ENCODE peak calls at places on chromosomes 13 and 19, in six cellular contexts. T is GM23248, G is prostate gland, H is IMR-90, J is suprapubic skin, Q is left ventricle myocardium inferior. I is an unnamed sample.
A peak's percentile ranks its signal among the peaks of the same experiment; 100 is the strongest.

GRCh38 chr13:95457294-95457693 is 95.2 kb upstream of the CLDN10 start:
- DNase-seq in T (no peak), G (no peak), H (peak; percentile 10), J (no peak), Q (no peak), I (no peak)

GRCh38 chr19:46659151-46660007 is 1.6 kb downstream of the DACT3 start:
- DNase-seq in T (peak; percentile 53), G (no peak), H (no peak), J (peak; percentile 70), Q (no peak), I (peak; percentile 10)

GRCh38 chr19:32498641-32499200 is 82.3 kb upstream of the PDCD5 start:
- DNase-seq in T (no peak), G (no peak), H (no peak), J (no peak), Q (no peak), I (no peak)

GRCh38 chr13:101875717-101876393 is 423.4 kb downstream of the ITGBL1 start:
- DNase-seq in T (peak; percentile 12), G (peak; percentile 10), H (peak; percentile 55), J (no peak), Q (no peak), I (peak; percentile 14)

GRCh38 chr19:49340865-49341718 is 5.9 kb downstream of the CD37 start:
- DNase-seq in T (no peak), G (no peak), H (no peak), J (no peak), Q (no peak), I (no peak)

GRCh38 chr19:42421591-42422031 is 5.6 kb downstream of the LIPE start:
- DNase-seq in T (peak; percentile 48), G (no peak), H (no peak), J (no peak), Q (no peak), I (peak; percentile 56)

GRCh38 chr19:35704218-35704617 is at the start of gene ZBTB32:
- DNase-seq in T (peak; percentile 74), G (no peak), H (peak; percentile 61), J (no peak), Q (no peak), I (no peak)

GRCh38 chr19:4194353-4194752 is 11.9 kb downstream of the ANKRD24 start:
- DNase-seq in T (no peak), G (no peak), H (no peak), J (no peak), Q (no peak), I (no peak)

GRCh38 chr13:50215389-50215788 is 200.1 kb downstream of the KCNRG start:
- DNase-seq in T (no peak), G (no peak), H (no peak), J (no peak), Q (no peak), I (no peak)

GRCh38 chr13:37047032-37047431 is 12.5 kb downstream of the SUPT20H start:
- DNase-seq in T (no peak), G (no peak), H (no peak), J (no peak), Q (no peak), I (no peak)

GRCh38 chr13:97211357-97211756 is 10.8 kb upstream of the MBNL2 start:
- DNase-seq in T (no peak), G (no peak), H (peak; percentile 48), J (no peak), Q (no peak), I (no peak)

GRCh38 chr19:17522988-17523872 is 11.8 kb downstream of the PGLS start:
- DNase-seq in T (no peak), G (no peak), H (no peak), J (no peak), Q (peak; percentile 57), I (peak; percentile 66)

GRCh38 chr19:53132231-53132991 is at the start of gene ZNF415:
- DNase-seq in T (peak; percentile 96), G (peak; percentile 88), H (peak; percentile 67), J (peak; percentile 64), Q (peak; percentile 82), I (peak; percentile 91)

GRCh38 chr13:109743706-109744453 is 42.5 kb downstream of the IRS2 start:
- DNase-seq in T (peak; percentile 63), G (no peak), H (peak; percentile 78), J (no peak), Q (no peak), I (peak; percentile 20)

GRCh38 chr19:29372921-29373797 is 152.6 kb upstream of the VSTM2B start:
- DNase-seq in T (no peak), G (peak; percentile 2), H (no peak), J (peak; percentile 24), Q (no peak), I (no peak)

DNA sequence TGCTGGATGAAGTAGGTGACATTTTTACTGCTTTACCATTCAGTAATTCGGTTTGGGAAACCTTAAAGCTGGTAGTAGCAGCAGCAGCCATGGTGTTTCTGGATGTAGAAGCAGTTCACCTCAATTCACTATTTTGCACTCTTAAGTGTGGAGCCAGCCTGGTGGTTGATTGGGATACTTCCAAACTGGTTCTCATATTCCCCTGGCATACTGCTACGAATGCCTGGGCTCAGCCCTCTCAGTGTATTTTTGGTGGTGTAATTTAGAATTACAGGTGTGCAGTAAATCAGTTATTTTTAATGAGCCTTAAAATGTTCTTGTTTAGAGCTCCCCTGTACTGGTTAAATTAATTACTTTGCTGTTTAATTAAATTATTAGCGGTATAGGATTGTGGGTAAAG is 12.4 kb downstream of the HNRNPM start:
- DNase-seq in T (no peak), G (no peak), H (no peak), J (no peak), Q (no peak), I (no peak)
- H3K36me3 ChIP-seq in T (peaks cover 7% of the 10 kb centered on the region), G (no peaks in the 10 kb centered on the region), H (peaks cover 19% of the 10 kb centered on the region), J (peaks cover 10% of the 10 kb centered on the region), Q (peaks cover 30% of the 10 kb centered on the region), I (peaks cover 3% of the 10 kb centered on the region)

GRCh38 chr13:105914637-105915036 is 620.8 kb downstream of the EFNB2 start:
- DNase-seq in T (peak; percentile 72), G (no peak), H (peak; percentile 95), J (no peak), Q (no peak), I (no peak)
- H3K27ac ChIP-seq in T (peak overlapping the region; percentile 7), G (no peak overlapping the region), H (peak overlapping the region; percentile 72), J (no peak overlapping the region), Q (no peak overlapping the region), I (no peak overlapping the region)

GRCh38 chr13:73956795-73957408 is 177.3 kb downstream of the KLF12 start:
- DNase-seq in T (no peak), G (no peak), H (no peak), J (no peak), Q (no peak), I (no peak)

GRCh38 chr13:73948848-73949529 is 185.2 kb downstream of the KLF12 start:
- DNase-seq in T (no peak), G (no peak), H (no peak), J (no peak), Q (no peak), I (no peak)

GRCh38 chr13:73956101-73956500 is 178.1 kb downstream of the KLF12 start:
- DNase-seq in T (no peak), G (no peak), H (no peak), J (no peak), Q (no peak), I (no peak)

GRCh38 chr13:73954808-73955207 is 179.4 kb downstream of the KLF12 start:
- DNase-seq in T (no peak), G (no peak), H (no peak), J (no peak), Q (no peak), I (no peak)

GRCh38 chr13:73952683-73953082 is 181.5 kb downstream of the KLF12 start:
- DNase-seq in T (peak; percentile 18), G (no peak), H (peak; percentile 86), J (no peak), Q (no peak), I (no peak)
- H3K4me1 ChIP-seq in T (peaks cover 12% of the 10 kb centered on the region), G (no peaks in the 10 kb centered on the region), H (peaks cover 2% of the 10 kb centered on the region), J (no peaks in the 10 kb centered on the region), Q (peaks cover 35% of the 10 kb centered on the region), I (no peaks in the 10 kb centered on the region)

DNA sequence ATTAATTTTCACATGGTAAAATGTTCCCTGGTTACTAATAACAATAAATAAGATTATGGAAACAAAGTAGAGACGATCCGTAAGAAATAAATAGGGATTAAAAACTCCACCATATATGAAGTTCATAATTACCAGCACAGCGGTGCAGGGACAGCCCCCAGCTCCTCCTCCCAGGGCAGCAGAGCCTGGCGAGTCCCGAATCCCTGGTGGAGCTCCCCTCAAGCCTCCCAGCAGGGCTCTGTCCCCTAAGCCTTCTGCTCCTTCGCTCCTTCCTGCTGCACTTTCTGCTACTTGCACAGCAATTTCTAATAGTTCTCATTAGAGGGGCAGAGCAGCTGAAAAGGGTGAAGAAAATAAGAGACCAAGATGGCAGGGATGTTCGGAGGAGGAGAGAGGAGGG is 43.6 kb downstream of the RASA3 start:
- DNase-seq in T (no peak), G (no peak), H (no peak), J (peak; percentile 45), Q (no peak), I (no peak)
- H3K36me3 ChIP-seq in T (no peaks in the 10 kb centered on the region), G (no peaks in the 10 kb centered on the region), H (peaks cover 2% of the 10 kb centered on the region), J (no peaks in the 10 kb centered on the region), Q (no peaks in the 10 kb centered on the region), I (no peaks in the 10 kb centered on the region)